ENCODE peak calls at places on chromosomes 12 and 14, in five cellular contexts. O is A673, E is left ventricle myocardium inferior, C is H9, D is body of pancreas. V is an unnamed sample. For H3K27me3, the result is how much of the 10 kb centered on the place peaks cover.

GRCh38 chr12:27821259-27821973 is 41.4 kb upstream of the MANSC4 start:
- DNase-seq in O (peak), E (no peak), C (peak), D (peak), V (peak)

GRCh38 chr14:94213021-94213420 is 38.9 kb downstream of the PPP4R4 start:
- DNase-seq in O (peak), E (no peak), C (no peak), D (no peak), V (no peak)

GRCh38 chr12:62930546-62931425 is 4.2 kb downstream of the PPM1H start:
- DNase-seq in O (no peak), E (no peak), C (no peak), D (no peak), V (no peak)

GRCh38 chr14:24595046-24595808 is 14.3 kb downstream of the GZMH start:
- DNase-seq in O (no peak), E (no peak), C (no peak), D (no peak), V (no peak)

GRCh38 chr12:69555461-69555860 is 29.8 kb upstream of the CCT2 start:
- DNase-seq in O (peak), E (no peak), C (no peak), D (no peak), V (no peak)

GRCh38 chr14:67567654-67568053 is 32.4 kb downstream of the PIGH start:
- DNase-seq in O (no peak), E (no peak), C (no peak), D (peak), V (no peak)

GRCh38 chr12:107903377-107904061 is 129.0 kb downstream of the ASCL4 start:
- DNase-seq in O (peak), E (peak), C (peak), D (peak), V (peak)

GRCh38 chr12:129771238-129771637 is 132.6 kb downstream of the TMEM132D start:
- DNase-seq in O (no peak), E (no peak), C (peak), D (no peak), V (no peak)

GRCh38 chr14:83594874-83595273 is 1935.1 kb upstream of the FLRT2 start:
- DNase-seq in O (no peak), E (no peak), C (peak), D (no peak), V (no peak)

GRCh38 chr12:121000530-121000929 is 15.8 kb downstream of the C12orf43 start:
- DNase-seq in O (no peak), E (no peak), C (no peak), D (no peak), V (no peak)
- H3K27ac ChIP-seq in O (no peak), E (no peak), C (no peak), D (no peak), V (no peak)

GRCh38 chr12:31210104-31210503 is 115.8 kb downstream of the SINHCAF start:
- DNase-seq in O (no peak), E (no peak), C (no peak), D (no peak), V (no peak)
- H3K27me3 ChIP-seq in O (under half), E (under half), C (under half), D (under half), V (under half)

GRCh38 chr14:23139874-23140273 is 20.8 kb upstream of the CEBPE start:
- DNase-seq in O (no peak), E (no peak), C (no peak), D (no peak), V (no peak)

GRCh38 chr14:23142826-23143225 is 23.8 kb upstream of the CEBPE start:
- DNase-seq in O (no peak), E (no peak), C (no peak), D (no peak), V (no peak)

GRCh38 chr14:23138173-23138535 is 19.1 kb upstream of the CEBPE start:
- DNase-seq in O (no peak), E (no peak), C (no peak), D (no peak), V (peak)

GRCh38 chr14:23141706-23142467 is 22.8 kb upstream of the CEBPE start:
- DNase-seq in O (peak), E (peak), C (no peak), D (peak), V (no peak)

GRCh38 chr14:23140389-23140788 is 21.3 kb upstream of the CEBPE start:
- DNase-seq in O (no peak), E (no peak), C (no peak), D (no peak), V (no peak)
- TF ChIP-seq CTCF in O (no peak), E (no peak), C (no peak), D (no peak), V (peak)

GRCh38 chr12:11651785-11652184 is 2.3 kb downstream of the ETV6 start:
- DNase-seq in O (peak), E (no peak), C (no peak), D (no peak), V (no peak)

GRCh38 chr12:11651377-11651776 is 1.9 kb downstream of the ETV6 start:
- DNase-seq in O (no peak), E (no peak), C (no peak), D (no peak), V (no peak)

GRCh38 chr12:11650279-11650696 is 814 bp downstream of the ETV6 start:
- DNase-seq in O (no peak), E (peak), C (peak), D (peak), V (no peak)

GRCh38 chr12:11649413-11650278 is at the start of gene ETV6:
- DNase-seq in O (peak), E (peak), C (peak), D (peak), V (peak)

DNA sequence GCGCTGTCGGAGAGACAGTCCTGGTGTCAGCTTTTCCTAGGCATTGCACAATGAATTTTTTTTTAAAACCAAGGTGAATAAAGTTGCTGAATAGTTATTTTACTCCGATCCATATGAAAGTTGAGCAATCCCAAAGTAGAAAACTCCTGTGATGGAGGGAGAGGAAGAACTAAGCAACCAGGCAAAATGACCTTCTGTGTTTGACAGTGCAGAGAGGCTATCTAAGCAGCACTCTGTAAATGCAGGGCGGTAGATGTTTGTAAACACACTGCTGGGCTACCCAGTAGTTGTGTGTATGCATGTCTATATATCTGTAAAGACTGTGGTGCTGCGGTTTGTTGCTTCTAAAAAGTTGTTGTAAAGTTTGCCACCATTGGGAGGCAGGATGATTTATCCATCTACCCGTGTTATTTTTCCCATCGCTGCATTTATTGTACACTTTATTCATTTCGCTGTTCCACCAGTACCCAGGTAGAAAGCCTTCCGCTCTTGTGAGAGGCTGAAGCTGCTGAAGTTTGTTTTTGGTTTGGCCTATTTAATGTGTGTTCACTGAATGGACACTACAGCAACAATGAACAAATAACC is 1.3 kb downstream of the ETV6 start:
- DNase-seq in O (peak), E (no peak), C (no peak), D (no peak), V (no peak)
- H3K27ac ChIP-seq in O (peak), E (peak), C (no peak), D (peak), V (no peak)

DNA sequence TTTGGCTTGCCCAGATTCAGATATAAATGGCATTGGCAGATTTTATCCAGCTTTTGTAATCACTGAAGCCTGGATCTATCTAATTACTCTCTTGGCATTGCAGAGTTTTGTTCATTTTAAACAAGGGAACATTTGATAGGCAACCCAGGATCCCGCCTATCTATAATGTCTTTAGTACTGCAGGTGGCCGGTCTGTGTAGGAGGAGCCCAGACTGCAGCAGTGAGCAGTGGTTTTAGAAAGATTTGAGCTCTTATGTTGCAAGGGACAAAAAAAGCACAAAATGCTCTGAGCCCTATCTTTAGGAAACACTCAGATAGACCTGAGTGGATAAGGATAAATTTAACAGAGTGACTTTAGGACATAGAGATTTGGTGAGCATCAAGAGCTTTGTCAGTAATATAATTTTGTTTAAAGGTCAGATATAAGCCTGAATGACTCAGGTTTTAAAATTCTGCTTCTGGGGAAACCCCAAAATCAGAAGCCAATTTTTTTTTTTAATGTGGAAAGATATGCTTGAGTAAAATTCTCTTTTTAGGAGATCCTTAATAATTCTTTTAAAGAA is 165.4 kb downstream of the SLC5A8 start:
- DNase-seq in O (no peak), E (no peak), C (no peak), D (no peak), V (no peak)
- H3K27me3 ChIP-seq in O (under half), E (under half), C (under half), D (under half), V (under half)

GRCh38 chr12:56590237-56590830 is 39.8 kb downstream of the BAZ2A start:
- DNase-seq in O (peak), E (no peak), C (peak), D (no peak), V (peak)
- TF ChIP-seq CTCF in O (peak), E (peak), C (peak), D (no peak), V (peak)

GRCh38 chr14:64654931-64655330 is 49.3 kb upstream of the PLEKHG3 start:
- DNase-seq in O (no peak), E (no peak), C (no peak), D (no peak), V (no peak)
- H3K27ac ChIP-seq in O (no peak), E (no peak), C (no peak), D (no peak), V (no peak)

V was measured in WERI-Rb-1.